ENCODE peak calls at places on chromosome 11, in five cellular contexts. E is anterior cingulate cortex, N is lung, X is hepatocyte, W is suprapubic skin. J is an unnamed sample.

GRCh38 chr11:80943226-80943625 is 1502.4 kb upstream of the TENM4 start:
- DNase-seq in E (no peak), N (no peak), X (no peak), W (no peak), J (no peak)

GRCh38 chr11:125685228-125685627 is 4.6 kb upstream of the ACRV1 start:
- DNase-seq in E (no peak), N (no peak), X (peak; percentile 16), W (no peak), J (no peak)

GRCh38 chr11:44443836-44444769 is 121.4 kb upstream of the CD82 start:
- DNase-seq in E (no peak), N (no peak), X (no peak), W (no peak), J (no peak)

GRCh38 chr11:20013346-20014066 is 146.8 kb downstream of the DBX1 start:
- DNase-seq in E (no peak), N (no peak), X (peak; percentile 71), W (no peak), J (no peak)

GRCh38 chr11:279040-279965 is 1.1 kb downstream of the NLRP6 start:
- DNase-seq in E (no peak), N (no peak), X (no peak), W (peak; percentile 62), J (no peak)

GRCh38 chr11:44219830-44220778 is 89.8 kb downstream of the ALX4 start:
- DNase-seq in E (no peak), N (no peak), X (no peak), W (no peak), J (no peak)

GRCh38 chr11:69261116-69261515 is 32.8 kb upstream of the MYEOV start:
- DNase-seq in E (no peak), N (no peak), X (no peak), W (no peak), J (no peak)

GRCh38 chr11:83979593-83979992 is 693.4 kb upstream of the CCDC90B start:
- DNase-seq in E (no peak), N (no peak), X (no peak), W (no peak), J (no peak)

J was measured in occipital lobe.